ENCODE peak calls at places on chromosomes 3 and 15, in five cellular contexts. T, I, B, L and H are unnamed samples.

GRCh38 chr3:148158210-148158609 is 539.5 kb upstream of the AGTR1 start:
- DNase-seq in L (no peak), I (no peak), T (no peak), B (no peak), H (no peak)

GRCh38 chr3:158531334-158531733 is 39.7 kb upstream of the MLF1 start:
- DNase-seq in I (no peak), L (no peak), B (no peak), T (no peak), H (no peak)

GRCh38 chr3:95154775-95155174 is 1091.9 kb downstream of the NSUN3 start:
- DNase-seq in L (no peak), T (no peak), I (no peak), B (no peak), H (no peak)

GRCh38 chr3:106688463-106688862 is 688.8 kb upstream of the CCDC54 start:
- DNase-seq in I (peak), B (no peak), T (no peak), L (no peak), H (peak)

GRCh38 chr3:157958471-157958870 is 147.7 kb downstream of the SHOX2 start:
- DNase-seq in T (no peak), L (peak), I (no peak), B (peak), H (no peak)

GRCh38 chr3:172127141-172127540 is 87.8 kb downstream of the FNDC3B start:
- DNase-seq in I (no peak), T (no peak), B (no peak), L (no peak), H (no peak)

GRCh38 chr3:55486101-55486856 is 827 bp downstream of the WNT5A start:
- DNase-seq in I (no peak), L (peak), B (peak), T (peak), H (peak)

GRCh38 chr15:66019826-66020398 is 150.6 kb downstream of the RAB11A start:
- DNase-seq in B (no peak), L (no peak), T (no peak), I (no peak), H (no peak)

GRCh38 chr3:12049675-12050074 is 45.5 kb downstream of the SYN2 start:
- DNase-seq in T (no peak), I (peak), L (no peak), B (peak), H (peak)

GRCh38 chr3:146517684-146518435 is 26.5 kb downstream of the PLSCR1 start:
- DNase-seq in I (no peak), L (no peak), T (no peak), B (no peak), H (no peak)

GRCh38 chr15:74400915-74401757 is 32.6 kb downstream of the SEMA7A start:
- DNase-seq in T (no peak), B (no peak), I (no peak), L (no peak), H (no peak)

GRCh38 chr3:29183346-29184087 is 97.4 kb upstream of the RBMS3 start:
- DNase-seq in I (peak), T (no peak), L (no peak), B (no peak), H (no peak)

GRCh38 chr15:31392761-31393401 is 66.2 kb downstream of the KLF13 start:
- DNase-seq in B (peak), I (no peak), L (peak), T (peak), H (peak)

GRCh38 chr3:150146891-150147761 is 176.4 kb upstream of the PFN2 start:
- DNase-seq in B (no peak), I (peak), L (no peak), T (no peak), H (no peak)